ENCODE peak calls at places on chromosome 19, in eight cellular contexts. O is NCI-H2029; Z is brain microvascular endothelial cell; F is activated naive CD8-positive, alpha-beta T cell treated with anti-CD3 and anti-CD28 coated beads for 36 hours; U is omental fat pad; D is T-helper 2 cell; A is astrocyte of the hippocampus; N is CD8-positive, alpha-beta memory T cell. I is an unnamed sample.

GRCh38 chr19:33403221-33403972 is 29.9 kb downstream of the CEBPG start:
- DNase-seq in O (no peak), Z (no peak), F (no peak), U (no peak), D (no peak), A (no peak), N (peak), I (no peak)

GRCh38 chr19:17830567-17831418 is 9.5 kb upstream of the INSL3 start:
- DNase-seq in O (peak), Z (peak), F (peak), U (no peak), D (peak), A (peak), N (no peak), I (no peak)

GRCh38 chr19:13004273-13004672 is 9.0 kb downstream of the NFIX start:
- DNase-seq in O (no peak), Z (no peak), F (no peak), U (no peak), D (no peak), A (peak), N (no peak), I (no peak)

GRCh38 chr19:41310031-41310831 is at the start of gene CCDC97:
- DNase-seq in O (peak), Z (peak), F (peak), U (no peak), D (peak), A (peak), N (peak), I (peak)

GRCh38 chr19:14768001-14768400 is 10.4 kb downstream of the ADGRE2 start:
- DNase-seq in O (no peak), Z (no peak), F (no peak), U (no peak), D (no peak), A (no peak), N (no peak), I (no peak)

GRCh38 chr19:48194041-48194871 is 23.8 kb downstream of the ZSWIM9 start:
- DNase-seq in O (no peak), Z (no peak), F (no peak), U (no peak), D (no peak), A (peak), N (peak), I (no peak)

GRCh38 chr19:40420766-40421467 is 4.9 kb downstream of the SERTAD1 start:
- DNase-seq in O (peak), Z (peak), F (peak), U (peak), D (peak), A (peak), N (peak), I (peak)

GRCh38 chr19:57161985-57162544 is 5.2 kb downstream of the DUXA start:
- DNase-seq in O (no peak), Z (no peak), F (no peak), U (no peak), D (no peak), A (no peak), N (no peak), I (no peak)

GRCh38 chr19:50717891-50718254 is 1.7 kb downstream of the SHANK1 start:
- DNase-seq in O (no peak), Z (no peak), F (no peak), U (no peak), D (no peak), A (no peak), N (no peak), I (no peak)

GRCh38 chr19:33520844-33521479 is 629 bp downstream of the PEPD start:
- DNase-seq in O (no peak), Z (no peak), F (no peak), U (no peak), D (no peak), A (no peak), N (no peak), I (no peak)

GRCh38 chr19:1018393-1018792 is 2.5 kb downstream of the TMEM259 start:
- DNase-seq in O (no peak), Z (no peak), F (no peak), U (no peak), D (no peak), A (no peak), N (no peak), I (no peak)

I was measured in T-helper 22 cell.